ENCODE peak calls at places on chromosomes 7 and 10, in seven cellular contexts. G, P, S, L, B, D and Q are unnamed samples.

GRCh38 chr10:101292194-101293006 is 61.6 kb upstream of the BTRC start:
- DNase-seq in B (peak; percentile 51), S (no peak), G (peak; percentile 34), L (peak; percentile 28), P (no peak), D (no peak), Q (no peak)

GRCh38 chr7:38840736-38841460 is 68.1 kb downstream of the VPS41 start:
- DNase-seq in G (no peak), L (no peak), B (peak; percentile 88), S (no peak), D (no peak), P (no peak), Q (no peak)

GRCh38 chr10:5274795-5275194 is 78.2 kb downstream of the AKR1C4 start:
- DNase-seq in L (no peak), G (no peak), S (no peak), P (no peak), D (no peak), B (no peak), Q (no peak)

GRCh38 chr7:423312-424260 is 96.1 kb downstream of the PDGFA start:
- DNase-seq in S (peak; percentile 61), D (no peak), L (peak; percentile 4), P (no peak), B (no peak), G (no peak), Q (no peak)

GRCh38 chr7:30971440-30971839 is 7.7 kb downstream of the GHRHR start:
- DNase-seq in S (peak; percentile 10), D (peak; percentile 61), L (no peak), P (no peak), B (no peak), G (no peak), Q (no peak)

GRCh38 chr10:61974611-61975010 is 73.1 kb downstream of the ARID5B start:
- DNase-seq in P (no peak), B (peak; percentile 72), G (peak; percentile 53), D (no peak), S (peak; percentile 80), L (peak; percentile 58), Q (no peak)

GRCh38 chr7:130950741-130951140 is 216.7 kb upstream of the KLF14 start:
- DNase-seq in L (no peak), G (no peak), B (no peak), D (no peak), P (no peak), S (no peak), Q (no peak)

GRCh38 chr7:47170516-47170915 is 411.4 kb downstream of the TNS3 start:
- DNase-seq in S (no peak), G (no peak), P (no peak), D (no peak), B (peak; percentile 27), L (no peak), Q (no peak)

GRCh38 chr7:31437466-31437865 is 76.4 kb upstream of the ITPRID1 start:
- DNase-seq in G (no peak), D (no peak), P (no peak), S (no peak), L (no peak), B (no peak), Q (no peak)

GRCh38 chr10:71326464-71326881 is 7.4 kb downstream of the SLC29A3 start:
- DNase-seq in B (no peak), G (no peak), S (no peak), L (no peak), P (no peak), D (no peak), Q (no peak)

GRCh38 chr10:115895196-115895595 is 377.8 kb downstream of the GFRA1 start:
- DNase-seq in S (no peak), G (no peak), L (no peak), B (no peak), P (no peak), D (no peak), Q (no peak)

GRCh38 chr7:139358541-139359365 is 941 bp upstream of the LUC7L2 start:
- DNase-seq in G (no peak), L (no peak), S (no peak), B (no peak), P (peak; percentile 56), D (no peak), Q (peak; percentile 15)

GRCh38 chr7:75584385-75584784 is 92.3 kb downstream of the SPDYE5 start:
- DNase-seq in P (no peak), L (no peak), D (no peak), S (no peak), B (no peak), G (no peak), Q (no peak)

GRCh38 chr7:157386979-157387800 is 50.4 kb downstream of the DNAJB6 start:
- DNase-seq in L (peak; percentile 86), P (peak; percentile 36), G (peak; percentile 84), D (no peak), B (peak; percentile 82), S (peak; percentile 93), Q (peak; percentile 87)

GRCh38 chr10:1514641-1515040 is 222.7 kb downstream of the ADARB2 start:
- DNase-seq in B (no peak), L (no peak), P (no peak), D (no peak), S (no peak), G (no peak), Q (no peak)

GRCh38 chr10:1515121-1515779 is 222.1 kb downstream of the ADARB2 start:
- DNase-seq in L (no peak), P (no peak), B (no peak), G (no peak), D (no peak), S (no peak), Q (no peak)

GRCh38 chr10:1517684-1518083 is 219.6 kb downstream of the ADARB2 start:
- DNase-seq in S (no peak), G (no peak), L (no peak), D (no peak), P (no peak), B (no peak), Q (no peak)

GRCh38 chr10:1516492-1517224 is 220.7 kb downstream of the ADARB2 start:
- DNase-seq in D (no peak), B (no peak), S (no peak), G (no peak), P (no peak), L (no peak), Q (no peak)

DNA sequence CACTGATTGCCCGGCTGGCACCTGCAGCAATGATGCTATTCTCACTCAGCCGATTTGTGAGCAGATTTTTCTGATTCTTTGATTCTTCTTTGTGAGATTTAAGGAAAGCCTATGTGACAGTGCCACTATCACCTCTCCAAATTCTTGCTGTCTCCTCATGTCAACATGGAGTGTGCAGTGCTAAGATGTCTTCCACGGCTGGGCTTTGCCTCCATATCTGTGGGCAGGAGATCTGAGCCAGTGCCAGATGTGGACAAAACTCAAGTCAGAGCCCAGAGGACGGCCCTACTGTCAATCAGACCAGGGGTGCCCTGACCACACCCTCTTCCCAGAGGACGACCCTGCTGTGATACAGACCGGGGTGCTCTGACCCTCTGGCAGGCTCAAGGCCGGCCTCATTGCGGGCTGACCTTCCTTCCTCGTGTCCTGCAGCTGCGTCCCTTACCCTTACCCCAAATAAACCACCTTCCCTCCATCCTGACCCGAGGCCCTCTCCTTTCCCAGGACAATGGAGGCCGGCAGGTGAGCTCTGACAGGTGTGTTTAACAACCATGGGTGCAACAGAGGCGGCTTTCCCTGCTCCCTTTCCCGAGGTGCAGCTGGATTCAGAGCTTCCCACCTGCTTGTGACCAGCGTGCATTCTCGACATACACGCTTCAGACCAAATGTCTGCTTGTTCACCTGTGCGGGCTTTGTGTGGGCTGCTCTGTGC is 221.4 kb downstream of the ADARB2 start:
- DNase-seq in S (no peak), B (no peak), G (no peak), L (no peak), P (no peak), D (no peak), Q (no peak)
- H3K9me3 ChIP-seq in S (peaks cover 2% of the 10 kb centered on the region), B (no peaks in the 10 kb centered on the region), G (no peaks in the 10 kb centered on the region), L (no peaks in the 10 kb centered on the region), P (no peaks in the 10 kb centered on the region), D (no peaks in the 10 kb centered on the region), Q (no peaks in the 10 kb centered on the region)

DNA sequence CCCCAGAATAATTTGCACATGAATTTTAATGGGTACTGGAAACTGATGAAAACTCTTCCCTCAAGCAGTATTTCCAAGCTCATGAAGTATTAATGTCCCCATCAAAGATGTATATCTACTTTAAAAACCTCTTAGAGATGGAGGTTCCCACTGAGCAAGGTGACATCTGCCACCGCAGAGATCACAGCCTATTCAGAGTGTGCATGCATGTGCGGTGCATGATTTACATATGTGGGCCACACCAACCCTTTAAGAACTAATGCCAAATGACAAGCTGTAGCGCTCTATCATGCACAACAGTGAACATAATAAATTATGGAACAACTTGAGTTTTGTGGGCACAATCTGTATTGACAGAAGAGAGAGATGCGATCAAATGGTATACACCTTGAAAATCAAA is 139.8 kb upstream of the ADCY1 start:
- DNase-seq in P (no peak), G (no peak), L (no peak), B (no peak), D (no peak), S (no peak), Q (no peak)
- H3K9me3 ChIP-seq in P (no peaks in the 10 kb centered on the region), G (peaks cover 4% of the 10 kb centered on the region), L (no peaks in the 10 kb centered on the region), B (no peaks in the 10 kb centered on the region), D (no peaks in the 10 kb centered on the region), S (peaks cover 4% of the 10 kb centered on the region), Q (no peaks in the 10 kb centered on the region)

DNA sequence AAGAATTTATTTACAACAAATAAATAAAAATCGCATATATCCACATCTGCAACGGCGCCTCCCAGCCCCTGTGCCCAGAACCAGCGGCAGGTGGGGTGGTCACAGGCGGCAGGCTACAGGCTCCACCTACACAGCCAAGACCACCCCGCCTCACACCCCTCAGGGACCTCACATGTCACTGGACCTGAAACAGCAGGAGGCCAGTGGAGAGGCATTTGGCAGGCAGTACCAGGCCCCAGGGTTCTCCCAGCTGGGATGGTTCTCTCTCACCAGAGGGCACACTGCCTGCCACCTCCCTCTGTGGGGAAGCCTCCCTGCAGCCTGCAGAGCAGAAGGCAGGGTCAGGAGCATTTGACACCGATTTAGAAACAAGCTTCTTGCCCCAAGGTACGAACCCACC is 81.5 kb downstream of the MAD1L1 start:
- DNase-seq in G (peak; percentile 39), P (no peak), S (no peak), B (no peak), D (no peak), L (no peak), Q (no peak)
- H3K9me3 ChIP-seq in G (no peaks in the 10 kb centered on the region), P (no peaks in the 10 kb centered on the region), S (no peaks in the 10 kb centered on the region), B (no peaks in the 10 kb centered on the region), D (no peaks in the 10 kb centered on the region), L (no peaks in the 10 kb centered on the region), Q (no peaks in the 10 kb centered on the region)

GRCh38 chr7:135189221-135189662 is 18.7 kb upstream of the CYREN start:
- DNase-seq in P (no peak), G (no peak), B (no peak), L (no peak), D (no peak), S (peak; percentile 15), Q (no peak)
- H3K9me3 ChIP-seq in P (no peaks in the 10 kb centered on the region), G (no peaks in the 10 kb centered on the region), B (peaks cover 3% of the 10 kb centered on the region), L (no peaks in the 10 kb centered on the region), D (no peaks in the 10 kb centered on the region), S (no peaks in the 10 kb centered on the region), Q (no peaks in the 10 kb centered on the region)

DNA sequence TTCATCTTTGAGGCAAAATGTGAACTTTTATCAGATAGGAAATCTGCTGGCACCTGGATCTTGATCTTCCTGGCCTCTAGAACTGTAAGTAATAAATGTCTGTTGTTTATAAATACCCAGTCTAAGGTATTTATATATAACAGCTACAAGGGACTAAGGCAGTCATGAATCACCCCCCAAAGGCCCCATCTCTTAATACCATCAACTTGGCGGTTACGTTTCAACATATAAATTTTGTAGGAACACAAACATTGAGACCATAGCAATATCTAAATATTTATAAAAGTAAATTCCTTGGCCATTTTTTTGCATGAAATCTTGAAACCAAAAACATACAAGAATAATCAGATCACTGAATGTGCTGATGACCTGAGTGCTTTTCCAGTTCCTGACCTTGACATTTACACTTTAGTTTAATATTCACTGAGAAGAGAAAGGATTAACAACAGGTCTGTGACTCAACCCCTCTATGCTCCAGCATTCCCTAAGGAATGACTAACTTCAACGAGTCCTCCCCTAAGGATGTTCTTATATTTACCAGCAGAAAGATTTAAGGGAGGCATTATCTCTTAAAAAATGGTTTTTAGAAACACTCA is 1438.5 kb upstream of the CELF2 start:
- DNase-seq in D (no peak), B (no peak), G (no peak), L (no peak), P (no peak), S (no peak), Q (no peak)
- H3K9me3 ChIP-seq in D (no peaks in the 10 kb centered on the region), B (no peaks in the 10 kb centered on the region), G (no peaks in the 10 kb centered on the region), L (no peaks in the 10 kb centered on the region), P (no peaks in the 10 kb centered on the region), S (no peaks in the 10 kb centered on the region), Q (no peaks in the 10 kb centered on the region)